ENCODE peak calls at places on chromosomes 2 and 18, in ten cellular contexts. One of them, this sample, is unnamed.

GRCh38 chr2:38934742-38935141 is 45.1 kb downstream of the ARHGEF33 start:
- DNase-seq in activated T-helper 1 cell treated with anti-CD3 and anti-CD28 coated beads, Interleukin-2, amount 50 U/mL, for 16 hours: no peak
- DNase-seq in A549: no peak
- DNase-seq in NCI-H1105: no peak
- DNase-seq in stimulated activated CD8-positive, alpha-beta memory T cell treated with anti-CD3 and anti-CD28 coated beads, Interleukin-15, amount 100 ng/mL, for 1 hour: no peak
- DNase-seq in activated CD8-positive, alpha-beta memory T cell treated with anti-CD3 and anti-CD28 coated beads, Interleukin-2, amount 50 U/mL, for 4 hours: no peak
- DNase-seq in myocyte: no peak
- DNase-seq in astrocyte of the spinal cord: no peak
- DNase-seq in activated CD4-positive, alpha-beta T cell treated with anti-CD3 and anti-CD28 coated beads, Interleukin-2, amount 50 U/mL, for 1 hour: no peak
- DNase-seq in glomerular endothelial cell: no peak
- DNase-seq in this sample: no peak

GRCh38 chr2:235116885-235117492 is 165.2 kb downstream of the SH3BP4 start:
- DNase-seq in activated T-helper 1 cell treated with anti-CD3 and anti-CD28 coated beads, Interleukin-2, amount 50 U/mL, for 16 hours: no peak
- DNase-seq in A549: no peak
- DNase-seq in NCI-H1105: peak
- DNase-seq in stimulated activated CD8-positive, alpha-beta memory T cell treated with anti-CD3 and anti-CD28 coated beads, Interleukin-15, amount 100 ng/mL, for 1 hour: no peak
- DNase-seq in activated CD8-positive, alpha-beta memory T cell treated with anti-CD3 and anti-CD28 coated beads, Interleukin-2, amount 50 U/mL, for 4 hours: no peak
- DNase-seq in myocyte: peak
- DNase-seq in astrocyte of the spinal cord: peak
- DNase-seq in activated CD4-positive, alpha-beta T cell treated with anti-CD3 and anti-CD28 coated beads, Interleukin-2, amount 50 U/mL, for 1 hour: no peak
- DNase-seq in glomerular endothelial cell: peak
- DNase-seq in this sample: no peak

GRCh38 chr2:28103611-28104010 is 213.1 kb downstream of the BABAM2 start:
- DNase-seq in activated T-helper 1 cell treated with anti-CD3 and anti-CD28 coated beads, Interleukin-2, amount 50 U/mL, for 16 hours: no peak
- DNase-seq in A549: no peak
- DNase-seq in NCI-H1105: no peak
- DNase-seq in stimulated activated CD8-positive, alpha-beta memory T cell treated with anti-CD3 and anti-CD28 coated beads, Interleukin-15, amount 100 ng/mL, for 1 hour: no peak
- DNase-seq in activated CD8-positive, alpha-beta memory T cell treated with anti-CD3 and anti-CD28 coated beads, Interleukin-2, amount 50 U/mL, for 4 hours: no peak
- DNase-seq in myocyte: no peak
- DNase-seq in astrocyte of the spinal cord: no peak
- DNase-seq in activated CD4-positive, alpha-beta T cell treated with anti-CD3 and anti-CD28 coated beads, Interleukin-2, amount 50 U/mL, for 1 hour: no peak
- DNase-seq in glomerular endothelial cell: no peak
- DNase-seq in this sample: no peak

GRCh38 chr2:156947261-156947660 is 310.2 kb upstream of the GALNT5 start:
- DNase-seq in activated T-helper 1 cell treated with anti-CD3 and anti-CD28 coated beads, Interleukin-2, amount 50 U/mL, for 16 hours: no peak
- DNase-seq in A549: no peak
- DNase-seq in NCI-H1105: no peak
- DNase-seq in stimulated activated CD8-positive, alpha-beta memory T cell treated with anti-CD3 and anti-CD28 coated beads, Interleukin-15, amount 100 ng/mL, for 1 hour: no peak
- DNase-seq in activated CD8-positive, alpha-beta memory T cell treated with anti-CD3 and anti-CD28 coated beads, Interleukin-2, amount 50 U/mL, for 4 hours: no peak
- DNase-seq in myocyte: no peak
- DNase-seq in astrocyte of the spinal cord: peak
- DNase-seq in activated CD4-positive, alpha-beta T cell treated with anti-CD3 and anti-CD28 coated beads, Interleukin-2, amount 50 U/mL, for 1 hour: no peak
- DNase-seq in glomerular endothelial cell: no peak
- DNase-seq in this sample: no peak

GRCh38 chr18:55927831-55928230 is 339.8 kb upstream of the TCF4 start:
- DNase-seq in activated T-helper 1 cell treated with anti-CD3 and anti-CD28 coated beads, Interleukin-2, amount 50 U/mL, for 16 hours: no peak
- DNase-seq in A549: no peak
- DNase-seq in NCI-H1105: no peak
- DNase-seq in stimulated activated CD8-positive, alpha-beta memory T cell treated with anti-CD3 and anti-CD28 coated beads, Interleukin-15, amount 100 ng/mL, for 1 hour: no peak
- DNase-seq in activated CD8-positive, alpha-beta memory T cell treated with anti-CD3 and anti-CD28 coated beads, Interleukin-2, amount 50 U/mL, for 4 hours: no peak
- DNase-seq in myocyte: peak
- DNase-seq in astrocyte of the spinal cord: peak
- DNase-seq in activated CD4-positive, alpha-beta T cell treated with anti-CD3 and anti-CD28 coated beads, Interleukin-2, amount 50 U/mL, for 1 hour: no peak
- DNase-seq in glomerular endothelial cell: no peak
- DNase-seq in this sample: no peak

GRCh38 chr2:147806846-147807245 is 38.0 kb upstream of the ACVR2A start:
- DNase-seq in activated T-helper 1 cell treated with anti-CD3 and anti-CD28 coated beads, Interleukin-2, amount 50 U/mL, for 16 hours: no peak
- DNase-seq in A549: no peak
- DNase-seq in NCI-H1105: no peak
- DNase-seq in stimulated activated CD8-positive, alpha-beta memory T cell treated with anti-CD3 and anti-CD28 coated beads, Interleukin-15, amount 100 ng/mL, for 1 hour: no peak
- DNase-seq in activated CD8-positive, alpha-beta memory T cell treated with anti-CD3 and anti-CD28 coated beads, Interleukin-2, amount 50 U/mL, for 4 hours: no peak
- DNase-seq in myocyte: no peak
- DNase-seq in astrocyte of the spinal cord: peak
- DNase-seq in activated CD4-positive, alpha-beta T cell treated with anti-CD3 and anti-CD28 coated beads, Interleukin-2, amount 50 U/mL, for 1 hour: no peak
- DNase-seq in glomerular endothelial cell: no peak
- DNase-seq in this sample: no peak

GRCh38 chr2:142596334-142597088 is 281.0 kb upstream of the KYNU start:
- DNase-seq in activated T-helper 1 cell treated with anti-CD3 and anti-CD28 coated beads, Interleukin-2, amount 50 U/mL, for 16 hours: no peak
- DNase-seq in A549: no peak
- DNase-seq in NCI-H1105: no peak
- DNase-seq in stimulated activated CD8-positive, alpha-beta memory T cell treated with anti-CD3 and anti-CD28 coated beads, Interleukin-15, amount 100 ng/mL, for 1 hour: no peak
- DNase-seq in activated CD8-positive, alpha-beta memory T cell treated with anti-CD3 and anti-CD28 coated beads, Interleukin-2, amount 50 U/mL, for 4 hours: no peak
- DNase-seq in myocyte: no peak
- DNase-seq in astrocyte of the spinal cord: peak
- DNase-seq in activated CD4-positive, alpha-beta T cell treated with anti-CD3 and anti-CD28 coated beads, Interleukin-2, amount 50 U/mL, for 1 hour: no peak
- DNase-seq in glomerular endothelial cell: no peak
- DNase-seq in this sample: no peak

GRCh38 chr2:76641506-76641905 is 880.7 kb downstream of the LRRTM4 start:
- DNase-seq in activated T-helper 1 cell treated with anti-CD3 and anti-CD28 coated beads, Interleukin-2, amount 50 U/mL, for 16 hours: no peak
- DNase-seq in A549: no peak
- DNase-seq in NCI-H1105: no peak
- DNase-seq in stimulated activated CD8-positive, alpha-beta memory T cell treated with anti-CD3 and anti-CD28 coated beads, Interleukin-15, amount 100 ng/mL, for 1 hour: no peak
- DNase-seq in activated CD8-positive, alpha-beta memory T cell treated with anti-CD3 and anti-CD28 coated beads, Interleukin-2, amount 50 U/mL, for 4 hours: no peak
- DNase-seq in myocyte: no peak
- DNase-seq in astrocyte of the spinal cord: no peak
- DNase-seq in activated CD4-positive, alpha-beta T cell treated with anti-CD3 and anti-CD28 coated beads, Interleukin-2, amount 50 U/mL, for 1 hour: no peak
- DNase-seq in glomerular endothelial cell: no peak
- DNase-seq in this sample: no peak

GRCh38 chr2:68911246-68911645 is 40.0 kb upstream of the BMP10 start:
- DNase-seq in activated T-helper 1 cell treated with anti-CD3 and anti-CD28 coated beads, Interleukin-2, amount 50 U/mL, for 16 hours: no peak
- DNase-seq in A549: no peak
- DNase-seq in NCI-H1105: no peak
- DNase-seq in stimulated activated CD8-positive, alpha-beta memory T cell treated with anti-CD3 and anti-CD28 coated beads, Interleukin-15, amount 100 ng/mL, for 1 hour: no peak
- DNase-seq in activated CD8-positive, alpha-beta memory T cell treated with anti-CD3 and anti-CD28 coated beads, Interleukin-2, amount 50 U/mL, for 4 hours: no peak
- DNase-seq in myocyte: peak
- DNase-seq in astrocyte of the spinal cord: no peak
- DNase-seq in activated CD4-positive, alpha-beta T cell treated with anti-CD3 and anti-CD28 coated beads, Interleukin-2, amount 50 U/mL, for 1 hour: no peak
- DNase-seq in glomerular endothelial cell: no peak
- DNase-seq in this sample: no peak

GRCh38 chr2:127675335-127676261 is at the start of gene LIMS2:
- DNase-seq in activated T-helper 1 cell treated with anti-CD3 and anti-CD28 coated beads, Interleukin-2, amount 50 U/mL, for 16 hours: no peak
- DNase-seq in A549: peak
- DNase-seq in NCI-H1105: no peak
- DNase-seq in stimulated activated CD8-positive, alpha-beta memory T cell treated with anti-CD3 and anti-CD28 coated beads, Interleukin-15, amount 100 ng/mL, for 1 hour: no peak
- DNase-seq in activated CD8-positive, alpha-beta memory T cell treated with anti-CD3 and anti-CD28 coated beads, Interleukin-2, amount 50 U/mL, for 4 hours: no peak
- DNase-seq in myocyte: peak
- DNase-seq in astrocyte of the spinal cord: no peak
- DNase-seq in activated CD4-positive, alpha-beta T cell treated with anti-CD3 and anti-CD28 coated beads, Interleukin-2, amount 50 U/mL, for 1 hour: no peak
- DNase-seq in glomerular endothelial cell: no peak
- DNase-seq in this sample: peak

GRCh38 chr2:115214050-115214449 is 771.6 kb downstream of the DPP10 start:
- DNase-seq in activated T-helper 1 cell treated with anti-CD3 and anti-CD28 coated beads, Interleukin-2, amount 50 U/mL, for 16 hours: no peak
- DNase-seq in A549: no peak
- DNase-seq in NCI-H1105: no peak
- DNase-seq in stimulated activated CD8-positive, alpha-beta memory T cell treated with anti-CD3 and anti-CD28 coated beads, Interleukin-15, amount 100 ng/mL, for 1 hour: no peak
- DNase-seq in activated CD8-positive, alpha-beta memory T cell treated with anti-CD3 and anti-CD28 coated beads, Interleukin-2, amount 50 U/mL, for 4 hours: no peak
- DNase-seq in myocyte: no peak
- DNase-seq in astrocyte of the spinal cord: no peak
- DNase-seq in activated CD4-positive, alpha-beta T cell treated with anti-CD3 and anti-CD28 coated beads, Interleukin-2, amount 50 U/mL, for 1 hour: no peak
- DNase-seq in glomerular endothelial cell: no peak
- DNase-seq in this sample: no peak

GRCh38 chr2:107717666-107718065 is 109.0 kb upstream of the RGPD4 start:
- DNase-seq in activated T-helper 1 cell treated with anti-CD3 and anti-CD28 coated beads, Interleukin-2, amount 50 U/mL, for 16 hours: no peak
- DNase-seq in A549: no peak
- DNase-seq in NCI-H1105: peak
- DNase-seq in stimulated activated CD8-positive, alpha-beta memory T cell treated with anti-CD3 and anti-CD28 coated beads, Interleukin-15, amount 100 ng/mL, for 1 hour: no peak
- DNase-seq in activated CD8-positive, alpha-beta memory T cell treated with anti-CD3 and anti-CD28 coated beads, Interleukin-2, amount 50 U/mL, for 4 hours: no peak
- DNase-seq in myocyte: no peak
- DNase-seq in astrocyte of the spinal cord: no peak
- DNase-seq in activated CD4-positive, alpha-beta T cell treated with anti-CD3 and anti-CD28 coated beads, Interleukin-2, amount 50 U/mL, for 1 hour: no peak
- DNase-seq in glomerular endothelial cell: no peak
- DNase-seq in this sample: no peak

GRCh38 chr2:223877771-223878410 is 40.5 kb upstream of the AP1S3 start:
- DNase-seq in activated T-helper 1 cell treated with anti-CD3 and anti-CD28 coated beads, Interleukin-2, amount 50 U/mL, for 16 hours: no peak
- DNase-seq in A549: no peak
- DNase-seq in NCI-H1105: no peak
- DNase-seq in stimulated activated CD8-positive, alpha-beta memory T cell treated with anti-CD3 and anti-CD28 coated beads, Interleukin-15, amount 100 ng/mL, for 1 hour: no peak
- DNase-seq in activated CD8-positive, alpha-beta memory T cell treated with anti-CD3 and anti-CD28 coated beads, Interleukin-2, amount 50 U/mL, for 4 hours: no peak
- DNase-seq in myocyte: no peak
- DNase-seq in astrocyte of the spinal cord: no peak
- DNase-seq in activated CD4-positive, alpha-beta T cell treated with anti-CD3 and anti-CD28 coated beads, Interleukin-2, amount 50 U/mL, for 1 hour: no peak
- DNase-seq in glomerular endothelial cell: no peak
- DNase-seq in this sample: no peak

GRCh38 chr2:38742797-38743559 is 8.2 kb downstream of the SRSF7 start:
- DNase-seq in activated T-helper 1 cell treated with anti-CD3 and anti-CD28 coated beads, Interleukin-2, amount 50 U/mL, for 16 hours: no peak
- DNase-seq in A549: no peak
- DNase-seq in NCI-H1105: no peak
- DNase-seq in stimulated activated CD8-positive, alpha-beta memory T cell treated with anti-CD3 and anti-CD28 coated beads, Interleukin-15, amount 100 ng/mL, for 1 hour: no peak
- DNase-seq in activated CD8-positive, alpha-beta memory T cell treated with anti-CD3 and anti-CD28 coated beads, Interleukin-2, amount 50 U/mL, for 4 hours: no peak
- DNase-seq in myocyte: no peak
- DNase-seq in astrocyte of the spinal cord: no peak
- DNase-seq in activated CD4-positive, alpha-beta T cell treated with anti-CD3 and anti-CD28 coated beads, Interleukin-2, amount 50 U/mL, for 1 hour: no peak
- DNase-seq in glomerular endothelial cell: no peak
- DNase-seq in this sample: peak

GRCh38 chr2:240308111-240308651 is 127.3 kb upstream of the GPC1 start:
- DNase-seq in activated T-helper 1 cell treated with anti-CD3 and anti-CD28 coated beads, Interleukin-2, amount 50 U/mL, for 16 hours: no peak
- DNase-seq in A549: no peak
- DNase-seq in NCI-H1105: no peak
- DNase-seq in stimulated activated CD8-positive, alpha-beta memory T cell treated with anti-CD3 and anti-CD28 coated beads, Interleukin-15, amount 100 ng/mL, for 1 hour: no peak
- DNase-seq in activated CD8-positive, alpha-beta memory T cell treated with anti-CD3 and anti-CD28 coated beads, Interleukin-2, amount 50 U/mL, for 4 hours: no peak
- DNase-seq in myocyte: no peak
- DNase-seq in astrocyte of the spinal cord: no peak
- DNase-seq in activated CD4-positive, alpha-beta T cell treated with anti-CD3 and anti-CD28 coated beads, Interleukin-2, amount 50 U/mL, for 1 hour: no peak
- DNase-seq in glomerular endothelial cell: no peak
- DNase-seq in this sample: no peak

GRCh38 chr2:227703280-227703732 is 14.5 kb downstream of the SLC19A3 start:
- DNase-seq in activated T-helper 1 cell treated with anti-CD3 and anti-CD28 coated beads, Interleukin-2, amount 50 U/mL, for 16 hours: no peak
- DNase-seq in A549: no peak
- DNase-seq in NCI-H1105: no peak
- DNase-seq in stimulated activated CD8-positive, alpha-beta memory T cell treated with anti-CD3 and anti-CD28 coated beads, Interleukin-15, amount 100 ng/mL, for 1 hour: no peak
- DNase-seq in activated CD8-positive, alpha-beta memory T cell treated with anti-CD3 and anti-CD28 coated beads, Interleukin-2, amount 50 U/mL, for 4 hours: no peak
- DNase-seq in myocyte: peak
- DNase-seq in astrocyte of the spinal cord: no peak
- DNase-seq in activated CD4-positive, alpha-beta T cell treated with anti-CD3 and anti-CD28 coated beads, Interleukin-2, amount 50 U/mL, for 1 hour: no peak
- DNase-seq in glomerular endothelial cell: no peak
- DNase-seq in this sample: no peak

GRCh38 chr18:36354989-36355388 is 57.5 kb downstream of the FHOD3 start:
- DNase-seq in activated T-helper 1 cell treated with anti-CD3 and anti-CD28 coated beads, Interleukin-2, amount 50 U/mL, for 16 hours: no peak
- DNase-seq in A549: no peak
- DNase-seq in NCI-H1105: no peak
- DNase-seq in stimulated activated CD8-positive, alpha-beta memory T cell treated with anti-CD3 and anti-CD28 coated beads, Interleukin-15, amount 100 ng/mL, for 1 hour: no peak
- DNase-seq in activated CD8-positive, alpha-beta memory T cell treated with anti-CD3 and anti-CD28 coated beads, Interleukin-2, amount 50 U/mL, for 4 hours: no peak
- DNase-seq in myocyte: peak
- DNase-seq in astrocyte of the spinal cord: peak
- DNase-seq in activated CD4-positive, alpha-beta T cell treated with anti-CD3 and anti-CD28 coated beads, Interleukin-2, amount 50 U/mL, for 1 hour: no peak
- DNase-seq in glomerular endothelial cell: no peak
- DNase-seq in this sample: no peak

GRCh38 chr2:24793752-24794477 is 690 bp downstream of the CENPO start:
- DNase-seq in activated T-helper 1 cell treated with anti-CD3 and anti-CD28 coated beads, Interleukin-2, amount 50 U/mL, for 16 hours: no peak
- DNase-seq in A549: peak
- DNase-seq in NCI-H1105: peak
- DNase-seq in stimulated activated CD8-positive, alpha-beta memory T cell treated with anti-CD3 and anti-CD28 coated beads, Interleukin-15, amount 100 ng/mL, for 1 hour: no peak
- DNase-seq in activated CD8-positive, alpha-beta memory T cell treated with anti-CD3 and anti-CD28 coated beads, Interleukin-2, amount 50 U/mL, for 4 hours: no peak
- DNase-seq in myocyte: peak
- DNase-seq in astrocyte of the spinal cord: peak
- DNase-seq in activated CD4-positive, alpha-beta T cell treated with anti-CD3 and anti-CD28 coated beads, Interleukin-2, amount 50 U/mL, for 1 hour: no peak
- DNase-seq in glomerular endothelial cell: no peak
- DNase-seq in this sample: no peak

GRCh38 chr18:75211721-75212625 is 1.4 kb downstream of the TSHZ1 start:
- DNase-seq in activated T-helper 1 cell treated with anti-CD3 and anti-CD28 coated beads, Interleukin-2, amount 50 U/mL, for 16 hours: no peak
- DNase-seq in A549: no peak
- DNase-seq in NCI-H1105: peak
- DNase-seq in stimulated activated CD8-positive, alpha-beta memory T cell treated with anti-CD3 and anti-CD28 coated beads, Interleukin-15, amount 100 ng/mL, for 1 hour: no peak
- DNase-seq in activated CD8-positive, alpha-beta memory T cell treated with anti-CD3 and anti-CD28 coated beads, Interleukin-2, amount 50 U/mL, for 4 hours: peak
- DNase-seq in myocyte: no peak
- DNase-seq in astrocyte of the spinal cord: peak
- DNase-seq in activated CD4-positive, alpha-beta T cell treated with anti-CD3 and anti-CD28 coated beads, Interleukin-2, amount 50 U/mL, for 1 hour: peak
- DNase-seq in glomerular endothelial cell: no peak
- DNase-seq in this sample: no peak